ENCODE peak calls at places on chromosomes 16 and 17, in eight cellular contexts. C, L, T, N, G, W, M and X are unnamed samples.

GRCh38 chr17:8210761-8211458 is 535 bp upstream of the AURKB start:
- DNase-seq in C (no peak), L (no peak), T (no peak), N (no peak), G (no peak), W (no peak), M (no peak), X (no peak)

GRCh38 chr17:47844814-47845453 is 3.9 kb upstream of the SCRN2 start:
- DNase-seq in C (no peak), L (peak), T (no peak), N (no peak), G (no peak), W (no peak), M (no peak), X (peak)

GRCh38 chr17:33049781-33050414 is 58.3 kb downstream of the SPACA3 start:
- DNase-seq in C (peak), L (peak), T (peak), N (peak), G (peak), W (peak), M (peak), X (peak)

GRCh38 chr16:82506734-82507133 is 120.0 kb upstream of the CDH13 start:
- DNase-seq in C (no peak), L (peak), T (no peak), N (no peak), G (no peak), W (no peak), M (peak), X (no peak)

GRCh38 chr16:57266531-57267268 is 17.8 kb downstream of the PLLP start:
- DNase-seq in C (no peak), L (no peak), T (no peak), N (peak), G (no peak), W (no peak), M (no peak), X (no peak)

GRCh38 chr17:29593546-29594440 is 861 bp downstream of the ANKRD13B start:
- DNase-seq in C (peak), L (no peak), T (peak), N (no peak), G (peak), W (peak), M (peak), X (no peak)

GRCh38 chr17:59669411-59669810 is 37.8 kb downstream of the PTRH2 start:
- DNase-seq in C (no peak), L (no peak), T (no peak), N (no peak), G (no peak), W (no peak), M (no peak), X (no peak)

GRCh38 chr17:57985675-57985974 is 2.4 kb downstream of the VEZF1 start:
- DNase-seq in C (no peak), L (peak), T (no peak), N (no peak), G (no peak), W (no peak), M (no peak), X (peak)

GRCh38 chr16:9904526-9904925 is 277.7 kb downstream of the GRIN2A start:
- DNase-seq in C (no peak), L (no peak), T (no peak), N (no peak), G (no peak), W (no peak), M (no peak), X (no peak)

GRCh38 chr17:55053855-55054254 is 85.3 kb downstream of the STXBP4 start:
- DNase-seq in C (no peak), L (peak), T (no peak), N (no peak), G (no peak), W (no peak), M (peak), X (peak)

GRCh38 chr17:73613947-73614655 is 30.1 kb downstream of the SDK2 start:
- DNase-seq in C (peak), L (no peak), T (no peak), N (no peak), G (no peak), W (peak), M (no peak), X (no peak)

GRCh38 chr17:83084214-83084613 is 4.8 kb downstream of the METRNL start:
- DNase-seq in C (no peak), L (no peak), T (no peak), N (no peak), G (no peak), W (no peak), M (no peak), X (no peak)

GRCh38 chr16:67545665-67546024 is 16.7 kb upstream of the CTCF start:
- DNase-seq in C (no peak), L (no peak), T (no peak), N (no peak), G (no peak), W (no peak), M (no peak), X (no peak)

GRCh38 chr17:52383493-52384100 is 225.1 kb upstream of the CA10 start:
- DNase-seq in C (peak), L (peak), T (peak), N (peak), G (peak), W (peak), M (peak), X (no peak)

GRCh38 chr16:64450170-64450569 is 671.7 kb downstream of the CDH11 start:
- DNase-seq in C (no peak), L (peak), T (no peak), N (no peak), G (no peak), W (no peak), M (no peak), X (peak)

GRCh38 chr17:18974407-18975149 is 22.6 kb downstream of the SLC5A10 start:
- DNase-seq in C (no peak), L (no peak), T (no peak), N (no peak), G (no peak), W (no peak), M (no peak), X (peak)

GRCh38 chr17:40960144-40960543 is 6.6 kb downstream of the KRT39 start:
- DNase-seq in C (no peak), L (no peak), T (no peak), N (no peak), G (no peak), W (no peak), M (no peak), X (no peak)

GRCh38 chr17:82780981-82781893 is 29.4 kb downstream of the TBCD start:
- DNase-seq in C (no peak), L (no peak), T (no peak), N (no peak), G (no peak), W (no peak), M (no peak), X (no peak)

GRCh38 chr17:56679148-56679766 is 85.8 kb downstream of the NOG start:
- DNase-seq in C (peak), L (peak), T (no peak), N (no peak), G (no peak), W (peak), M (peak), X (peak)

GRCh38 chr17:12395733-12396354 is 269.8 kb upstream of the MYOCD start:
- DNase-seq in C (peak), L (peak), T (peak), N (no peak), G (no peak), W (peak), M (peak), X (no peak)

GRCh38 chr16:876041-876335 is 75.5 kb upstream of the GNG13 start:
- DNase-seq in C (no peak), L (no peak), T (no peak), N (no peak), G (no peak), W (no peak), M (no peak), X (no peak)

GRCh38 chr17:49748791-49749190 is 15.1 kb downstream of the FAM117A start:
- DNase-seq in C (no peak), L (no peak), T (no peak), N (peak), G (peak), W (no peak), M (no peak), X (no peak)

GRCh38 chr17:42754782-42755181 is 6.2 kb upstream of the RAMP2 start:
- DNase-seq in C (no peak), L (no peak), T (no peak), N (no peak), G (no peak), W (no peak), M (no peak), X (no peak)

GRCh38 chr16:86567701-86568571 is 1.3 kb downstream of the FOXC2 start:
- DNase-seq in C (peak), L (peak), T (peak), N (peak), G (no peak), W (peak), M (no peak), X (peak)

GRCh38 chr16:87847785-87848675 is 21.3 kb downstream of the SLC7A5 start:
- DNase-seq in C (peak), L (no peak), T (no peak), N (no peak), G (no peak), W (no peak), M (no peak), X (no peak)

GRCh38 chr17:4998666-4999428 is 1.1 kb downstream of the KIF1C start:
- DNase-seq in C (peak), L (peak), T (peak), N (no peak), G (no peak), W (no peak), M (no peak), X (peak)

GRCh38 chr16:67431805-67432476 is 1.0 kb downstream of the HSD11B2 start:
- DNase-seq in C (peak), L (no peak), T (peak), N (no peak), G (no peak), W (peak), M (peak), X (no peak)